ENCODE peak calls at places on chromosomes 6 and 20, in ten cellular contexts. K is choroid plexus epithelial cell, T is aorta, D is NCI-H748 treated with DMSO at 0.1 percent for 48 hours, J is GM20000, R is LoVo, V is iPS-NIHi11, B is cerebellar cortex, U is mammary epithelial cell, E is RCC 7860. H is an unnamed sample.

GRCh38 chr6:170283212-170284081 is 7.4 kb downstream of the DLL1 start:
- DNase-seq in K (no peak), T (no peak), D (no peak), J (no peak), R (no peak), V (no peak), B (no peak), U (no peak), E (no peak), H (no peak)

GRCh38 chr6:118963003-118963402 is 28.0 kb upstream of the MCM9 start:
- DNase-seq in K (peak), T (no peak), D (no peak), J (no peak), R (peak), V (no peak), B (peak), U (no peak), E (no peak), H (no peak)

GRCh38 chr6:110529907-110530306 is 53.5 kb upstream of the SLC22A16 start:
- DNase-seq in K (peak), T (no peak), D (no peak), J (no peak), R (no peak), V (no peak), B (no peak), U (peak), E (no peak), H (no peak)

GRCh38 chr6:157274116-157274470 is 49.2 kb downstream of the TMEM242 start:
- DNase-seq in K (no peak), T (no peak), D (no peak), J (no peak), R (no peak), V (no peak), B (no peak), U (no peak), E (no peak), H (no peak)

GRCh38 chr6:166724576-166724975 is 97.5 kb upstream of the RPS6KA2 start:
- DNase-seq in K (no peak), T (no peak), D (no peak), J (no peak), R (no peak), V (no peak), B (no peak), U (no peak), E (no peak), H (no peak)

GRCh38 chr6:163457637-163458561 is 43.4 kb downstream of the QKI start:
- DNase-seq in K (peak), T (no peak), D (no peak), J (no peak), R (peak), V (peak), B (no peak), U (peak), E (peak), H (no peak)

GRCh38 chr6:106512958-106513480 is 116.3 kb downstream of the RTN4IP1 start:
- DNase-seq in K (no peak), T (no peak), D (no peak), J (no peak), R (no peak), V (no peak), B (no peak), U (no peak), E (no peak), H (no peak)

GRCh38 chr20:43727980-43728590 is 1.3 kb upstream of the GTSF1L start:
- DNase-seq in K (no peak), T (no peak), D (no peak), J (no peak), R (peak), V (no peak), B (no peak), U (no peak), E (no peak), H (no peak)

GRCh38 chr6:130405549-130405948 is 39.7 kb downstream of the TMEM200A start:
- DNase-seq in K (no peak), T (no peak), D (no peak), J (no peak), R (no peak), V (no peak), B (no peak), U (no peak), E (no peak), H (no peak)

GRCh38 chr6:1267057-1267732 is 44.7 kb upstream of the FOXQ1 start:
- DNase-seq in K (peak), T (no peak), D (no peak), J (no peak), R (peak), V (no peak), B (no peak), U (peak), E (no peak), H (no peak)

GRCh38 chr6:54135665-54136370 is 24.6 kb downstream of the MLIP start:
- DNase-seq in K (peak), T (no peak), D (peak), J (no peak), R (peak), V (no peak), B (no peak), U (peak), E (peak), H (no peak)

GRCh38 chr6:157211603-157212455 is 111.5 kb downstream of the TMEM242 start:
- DNase-seq in K (no peak), T (peak), D (no peak), J (no peak), R (no peak), V (no peak), B (no peak), U (no peak), E (no peak), H (no peak)

GRCh38 chr20:46206025-46206424 is 87.9 kb downstream of the CD40 start:
- DNase-seq in K (peak), T (no peak), D (no peak), J (peak), R (no peak), V (no peak), B (no peak), U (peak), E (peak), H (no peak)

GRCh38 chr6:113317870-113318269 is 539.3 kb upstream of the MARCKS start:
- DNase-seq in K (no peak), T (no peak), D (peak), J (no peak), R (no peak), V (no peak), B (no peak), U (no peak), E (no peak), H (no peak)

GRCh38 chr20:35286077-35286898 is 1.7 kb upstream of the EIF6 start:
- DNase-seq in K (no peak), T (peak), D (no peak), J (no peak), R (no peak), V (no peak), B (no peak), U (no peak), E (no peak), H (no peak)